ENCODE peak calls at places on chromosome X, in six cellular contexts. E is A549, G is K562, N is endothelial cell of umbilical vein, S is GM12878, V is HepG2. R is an unnamed sample.

GRCh38 chrX:41600266-41600665 is 88.5 kb upstream of the GPR34 start:
- DNase-seq in E (no peak), G (no peak), N (peak; percentile 7), S (no peak), V (no peak), R (no peak)

GRCh38 chrX:30488092-30488491 is 89.5 kb downstream of the TASL start:
- DNase-seq in E (peak; percentile 5), G (no peak), N (no peak), S (no peak), V (no peak), R (peak; percentile 26)

GRCh38 chrX:109732319-109732779 is 708 bp downstream of the ACSL4 start:
- DNase-seq in E (peak; percentile 9), G (peak; percentile 18), N (peak; percentile 62), S (no peak), V (no peak), R (peak; percentile 59)

GRCh38 chrX:106894978-106895452 is 8.1 kb downstream of the RIPPLY1 start:
- DNase-seq in E (peak; percentile 39), G (no peak), N (peak; percentile 70), S (no peak), V (peak; percentile 51), R (no peak)

GRCh38 chrX:100687128-100687527 is 43.1 kb downstream of the SRPX2 start:
- DNase-seq in E (no peak), G (no peak), N (no peak), S (no peak), V (no peak), R (peak; percentile 10)

GRCh38 chrX:107563851-107564250 is 64.5 kb upstream of the PRPS1 start:
- DNase-seq in E (no peak), G (no peak), N (no peak), S (no peak), V (no peak), R (no peak)

GRCh38 chrX:124240422-124240821 is 92.0 kb upstream of the TEX13D start:
- DNase-seq in E (no peak), G (no peak), N (no peak), S (no peak), V (no peak), R (no peak)

GRCh38 chrX:115584715-115585114 is 23.7 kb downstream of the PLS3 start:
- DNase-seq in E (no peak), G (no peak), N (peak; percentile 61), S (no peak), V (no peak), R (no peak)

GRCh38 chrX:129759576-129760061 is 20.1 kb upstream of the SASH3 start:
- DNase-seq in E (no peak), G (peak; percentile 18), N (peak; percentile 18), S (no peak), V (no peak), R (peak; percentile 51)

GRCh38 chrX:53441531-53442321 is 7.6 kb upstream of the HSD17B10 start:
- DNase-seq in E (peak; percentile 91), G (no peak), N (peak; percentile 58), S (peak; percentile 38), V (peak; percentile 62), R (peak; percentile 92)

GRCh38 chrX:107571296-107571998 is 56.9 kb upstream of the PRPS1 start:
- DNase-seq in E (peak; percentile 68), G (no peak), N (peak; percentile 5), S (no peak), V (peak; percentile 1), R (no peak)

GRCh38 chrX:42696551-42697129 is 81.3 kb downstream of the PPP1R2C start:
- DNase-seq in E (no peak), G (no peak), N (no peak), S (no peak), V (no peak), R (no peak)

GRCh38 chrX:131262738-131263679 is 26.1 kb downstream of the IGSF1 start:
- DNase-seq in E (peak; percentile 37), G (peak; percentile 62), N (peak; percentile 1), S (no peak), V (peak; percentile 35), R (peak; percentile 31)

GRCh38 chrX:153722704-153723350 is 1.4 kb downstream of the BCAP31 start:
- DNase-seq in E (peak; percentile 25), G (no peak), N (peak; percentile 33), S (no peak), V (no peak), R (peak; percentile 53)

GRCh38 chrX:11435568-11435967 is 142.4 kb downstream of the AMELX start:
- DNase-seq in E (no peak), G (no peak), N (peak; percentile 16), S (no peak), V (no peak), R (no peak)

GRCh38 chrX:134774190-134775048 is 116.1 kb upstream of the PLAC1 start:
- DNase-seq in E (no peak), G (no peak), N (no peak), S (no peak), V (no peak), R (no peak)

GRCh38 chrX:9878141-9878875 is 88.8 kb upstream of the CLDN34 start:
- DNase-seq in E (no peak), G (no peak), N (peak; percentile 24), S (no peak), V (no peak), R (no peak)

GRCh38 chrX:23797371-23798128 is 14.6 kb downstream of the SAT1 start:
- DNase-seq in E (no peak), G (no peak), N (peak; percentile 42), S (no peak), V (no peak), R (no peak)

GRCh38 chrX:11066812-11067211 is 44.3 kb upstream of the HCCS start:
- DNase-seq in E (no peak), G (no peak), N (no peak), S (no peak), V (no peak), R (no peak)

GRCh38 chrX:46666831-46667230 is 92.1 kb downstream of the SLC9A7 start:
- DNase-seq in E (no peak), G (no peak), N (no peak), S (no peak), V (no peak), R (no peak)

GRCh38 chrX:149013081-149013480 is 492.0 kb downstream of the IDS start:
- DNase-seq in E (no peak), G (no peak), N (no peak), S (no peak), V (no peak), R (no peak)

GRCh38 chrX:49077941-49078340 is 1.7 kb downstream of the WDR45 start:
- DNase-seq in E (no peak), G (no peak), N (no peak), S (no peak), V (no peak), R (no peak)

GRCh38 chrX:49075347-49075746 is 1.5 kb upstream of the PRAF2 start:
- DNase-seq in E (no peak), G (no peak), N (no peak), S (no peak), V (no peak), R (peak; percentile 12)

GRCh38 chrX:49082472-49082871 is 2.8 kb upstream of the WDR45 start:
- DNase-seq in E (no peak), G (no peak), N (no peak), S (no peak), V (no peak), R (peak; percentile 24)

GRCh38 chrX:49073641-49074575 is at the start of gene PRAF2:
- DNase-seq in E (peak; percentile 94), G (no peak), N (peak; percentile 91), S (peak; percentile 42), V (no peak), R (peak; percentile 91)

GRCh38 chrX:49079489-49080428 is at the start of gene WDR45:
- DNase-seq in E (peak; percentile 89), G (peak; percentile 85), N (peak; percentile 69), S (peak; percentile 8), V (peak; percentile 51), R (peak; percentile 80)
- TF ChIP-seq POLR2A in E (peak; percentile 44), G (peak; percentile 82), N (peak; percentile 49), S (peak; percentile 83), V (peak; percentile 47), R (no peak)

GRCh38 chrX:79477691-79478090 is 110.6 kb upstream of the ITM2A start:
- DNase-seq in E (no peak), G (no peak), N (no peak), S (no peak), V (no peak), R (no peak)
- TF ChIP-seq MYC in E (no peak), G (no peak), N (no peak), S (no peak), V (no peak), R (no peak)

DNA sequence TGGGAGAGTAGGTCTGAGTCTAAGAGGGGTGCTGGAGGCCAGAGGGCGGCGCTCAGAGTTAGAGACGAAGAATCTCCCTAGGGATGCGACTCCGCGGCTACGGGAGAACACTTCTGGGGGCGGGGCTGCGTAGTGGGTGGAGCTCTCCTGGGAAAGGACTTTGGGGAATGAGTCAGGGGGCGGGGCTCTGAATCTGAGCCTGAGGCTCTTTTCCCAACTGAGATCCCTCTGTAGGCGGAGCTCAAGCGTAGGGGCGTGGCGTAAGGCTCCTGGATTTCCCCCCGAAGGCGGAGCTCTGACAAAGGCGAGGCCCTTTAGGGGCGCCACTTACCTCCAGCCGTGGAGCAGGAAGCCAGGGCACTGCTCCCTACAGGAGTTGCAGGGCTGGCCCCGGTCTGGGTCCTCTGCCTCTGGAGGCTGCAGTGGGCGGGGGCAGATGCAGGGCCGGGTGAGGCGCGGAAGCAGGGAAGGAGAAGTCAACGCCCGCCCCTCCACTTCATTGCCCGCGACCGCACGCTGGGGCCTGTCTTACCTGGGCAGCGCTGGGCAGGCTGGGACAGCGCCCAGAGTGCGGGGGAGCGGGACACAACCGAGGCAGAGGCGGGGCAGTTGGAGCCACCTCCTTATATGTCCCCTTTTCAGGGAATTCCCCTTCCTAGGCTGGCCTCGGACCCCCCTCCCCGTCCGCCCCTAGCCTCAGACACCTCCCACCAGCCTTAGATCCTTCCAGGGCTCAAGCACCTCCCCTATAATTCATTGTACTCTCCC is 1.7 kb downstream of the PRICKLE3 start:
- DNase-seq in E (peak; percentile 69), G (peak; percentile 80), N (peak; percentile 87), S (no peak), V (no peak), R (peak; percentile 86)
- TF ChIP-seq POLR2A in E (peak; percentile 62), G (peak; percentile 62), N (no peak), S (peak; percentile 50), V (no peak), R (no peak)

GRCh38 chrX:50579955-50580354 is 109.3 kb upstream of the DGKK start:
- DNase-seq in E (peak; percentile 24), G (peak; percentile 25), N (peak; percentile 49), S (peak; percentile 11), V (peak; percentile 68), R (peak; percentile 68)

GRCh38 chrX:50586407-50586806 is 115.8 kb upstream of the DGKK start:
- DNase-seq in E (no peak), G (no peak), N (no peak), S (no peak), V (no peak), R (no peak)

GRCh38 chrX:50586980-50587379 is 116.4 kb upstream of the DGKK start:
- DNase-seq in E (no peak), G (no peak), N (no peak), S (no peak), V (no peak), R (no peak)

DNA sequence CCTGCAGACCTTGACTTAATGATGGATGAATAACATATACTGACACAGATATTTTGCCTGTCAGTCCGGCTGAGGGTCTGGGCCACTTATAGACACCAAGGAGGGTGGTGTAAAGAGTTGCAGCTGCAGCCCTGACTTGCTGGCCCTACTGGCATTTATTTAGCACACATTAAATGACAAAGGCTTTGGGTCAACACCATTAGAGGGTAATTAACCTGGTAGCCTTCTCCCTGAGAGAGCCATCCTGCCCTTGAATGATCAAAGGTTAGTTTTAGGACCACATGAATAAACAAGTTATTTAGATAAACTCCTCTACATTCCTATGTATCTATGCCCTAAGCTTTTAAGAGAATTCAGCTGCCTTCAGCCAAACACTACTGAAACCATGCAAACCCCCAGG is 110.8 kb upstream of the DGKK start:
- DNase-seq in E (no peak), G (no peak), N (no peak), S (no peak), V (no peak), R (no peak)
- TF ChIP-seq MYC in E (no peak), G (no peak), N (no peak), S (no peak), V (no peak), R (no peak)

R was measured in NB4.